ENCODE peak calls at places on chromosomes 1 and 21, in five cellular contexts. S is anterior cingulate cortex, E is brain microvascular endothelial cell, W is A549, Y is neural crest cell. L is an unnamed sample.

GRCh38 chr1:50427818-50428779 is 4.9 kb upstream of the DMRTA2 start:
- DNase-seq in Y (no peak), S (no peak), W (no peak), E (no peak), L (no peak)

GRCh38 chr1:16112558-16113555 is 39.4 kb upstream of the FAM131C start:
- DNase-seq in E (no peak), Y (peak), W (no peak), S (no peak), L (peak)

GRCh38 chr1:111471012-111471411 is 2.8 kb upstream of the C1orf162 start:
- DNase-seq in Y (no peak), S (no peak), E (no peak), W (no peak), L (no peak)

GRCh38 chr1:93680121-93681094 is 1.2 kb downstream of the BCAR3 start:
- DNase-seq in S (peak), W (peak), Y (peak), E (peak), L (peak)

GRCh38 chr1:32309960-32310359 is 18.1 kb downstream of the HDAC1 start:
- DNase-seq in W (no peak), E (no peak), Y (no peak), S (no peak), L (no peak)

GRCh38 chr1:182259229-182259872 is 132.2 kb downstream of the GLUL start:
- DNase-seq in W (no peak), Y (no peak), S (peak), E (no peak), L (no peak)

GRCh38 chr1:237838904-237839534 is 51.7 kb downstream of the ZP4 start:
- DNase-seq in S (no peak), E (no peak), Y (no peak), W (no peak), L (no peak)

GRCh38 chr21:46109251-46110221 is 11.6 kb downstream of the COL6A2 start:
- DNase-seq in Y (no peak), E (no peak), W (no peak), S (no peak), L (no peak)

GRCh38 chr1:32195531-32195930 is 4.9 kb upstream of the CCDC28B start:
- DNase-seq in Y (no peak), S (no peak), W (no peak), E (no peak), L (no peak)